ENCODE peak calls at places on chromosomes 4 and X, in ten cellular contexts. Y is uterus; V is left lung; P is heart left ventricle; Z is CD4-positive, alpha-beta T cell; W is body of pancreas; F is CD8-positive, alpha-beta T cell; Q is psoas muscle; E is lower lobe of right lung; A is AG04450. R is an unnamed sample.

GRCh38 chr4:112938461-112939058 is 110.9 kb upstream of the ANK2 start:
- DNase-seq in Y (no peak), V (no peak), P (no peak), Z (no peak), W (no peak), F (no peak), Q (no peak), E (no peak), A (peak; percentile 1), R (peak; percentile 65)

GRCh38 chr4:42151568-42152506 is 618 bp downstream of the BEND4 start:
- DNase-seq in Y (no peak), V (peak; percentile 37), P (no peak), Z (peak; percentile 5), W (no peak), F (peak; percentile 56), Q (peak; percentile 49), E (no peak), A (no peak), R (no peak)

GRCh38 chr4:165384608-165385007 is 5.8 kb downstream of the CPE start:
- DNase-seq in Y (no peak), V (no peak), P (no peak), Z (no peak), W (no peak), F (no peak), Q (no peak), E (no peak), A (no peak), R (no peak)

GRCh38 chrX:48956728-48957414 is 536 bp downstream of the OTUD5 start:
- DNase-seq in Y (peak; percentile 28), V (no peak), P (no peak), Z (no peak), W (peak; percentile 30), F (peak; percentile 72), Q (peak; percentile 58), E (peak; percentile 47), A (no peak), R (no peak)

GRCh38 chr4:156970501-156971167 is 965 bp downstream of the PDGFC start:
- DNase-seq in Y (peak; percentile 60), V (peak; percentile 68), P (peak; percentile 80), Z (no peak), W (peak; percentile 64), F (no peak), Q (peak; percentile 81), E (peak; percentile 76), A (no peak), R (peak; percentile 81)

GRCh38 chrX:149472620-149473019 is 32.5 kb downstream of the IDS start:
- DNase-seq in Y (no peak), V (no peak), P (no peak), Z (no peak), W (no peak), F (no peak), Q (no peak), E (no peak), A (no peak), R (peak; percentile 28)

GRCh38 chr4:182554736-182555135 is 311.5 kb downstream of the TENM3 start:
- DNase-seq in Y (no peak), V (no peak), P (no peak), Z (no peak), W (no peak), F (no peak), Q (no peak), E (no peak), A (no peak), R (no peak)

GRCh38 chrX:150934453-150934852 is 36.0 kb upstream of the CD99L2 start:
- DNase-seq in Y (peak; percentile 17), V (no peak), P (no peak), Z (no peak), W (no peak), F (no peak), Q (no peak), E (no peak), A (no peak), R (no peak)

GRCh38 chrX:140091276-140091886 is 126.1 kb upstream of the CXorf66 start:
- DNase-seq in Y (peak; percentile 13), V (no peak), P (peak; percentile 53), Z (peak; percentile 1), W (peak; percentile 19), F (no peak), Q (peak; percentile 51), E (peak; percentile 45), A (no peak), R (no peak)

GRCh38 chr4:150046728-150047217 is 31.5 kb upstream of the DCLK2 start:
- DNase-seq in Y (no peak), V (no peak), P (no peak), Z (no peak), W (no peak), F (no peak), Q (no peak), E (no peak), A (no peak), R (no peak)

GRCh38 chr4:79295076-79295475 is 30.8 kb downstream of the NAA11 start:
- DNase-seq in Y (no peak), V (no peak), P (no peak), Z (no peak), W (no peak), F (no peak), Q (no peak), E (no peak), A (no peak), R (no peak)

GRCh38 chrX:54076903-54077302 is 32.6 kb upstream of the PHF8 start:
- DNase-seq in Y (no peak), V (no peak), P (no peak), Z (no peak), W (no peak), F (no peak), Q (no peak), E (no peak), A (peak; percentile 15), R (peak; percentile 34)

GRCh38 chrX:50154429-50154828 is 46.4 kb downstream of the AKAP4 start:
- DNase-seq in Y (no peak), V (no peak), P (no peak), Z (no peak), W (no peak), F (no peak), Q (no peak), E (no peak), A (no peak), R (no peak)

GRCh38 chr4:1194028-1194900 is 21.9 kb upstream of the SPON2 start:
- DNase-seq in Y (peak; percentile 88), V (peak; percentile 61), P (peak; percentile 87), Z (no peak), W (peak; percentile 28), F (no peak), Q (peak; percentile 87), E (no peak), A (no peak), R (peak; percentile 45)

GRCh38 chr4:166277406-166277805 is 404.4 kb downstream of the TLL1 start:
- DNase-seq in Y (no peak), V (no peak), P (no peak), Z (no peak), W (no peak), F (no peak), Q (no peak), E (no peak), A (no peak), R (no peak)

GRCh38 chr4:77819836-77820679 is 890 bp upstream of the CNOT6L start:
- DNase-seq in Y (peak; percentile 89), V (peak; percentile 95), P (peak; percentile 96), Z (peak; percentile 93), W (peak; percentile 94), F (peak; percentile 94), Q (peak; percentile 96), E (peak; percentile 94), A (no peak), R (peak; percentile 87)

GRCh38 chr4:95129708-95130343 is 372.1 kb downstream of the BMPR1B start:
- DNase-seq in Y (peak; percentile 14), V (no peak), P (no peak), Z (no peak), W (peak; percentile 12), F (no peak), Q (no peak), E (no peak), A (peak; percentile 96), R (peak; percentile 99)

GRCh38 chrX:110409925-110410324 is 51.3 kb downstream of the RTL9 start:
- DNase-seq in Y (no peak), V (no peak), P (no peak), Z (no peak), W (no peak), F (no peak), Q (no peak), E (no peak), A (no peak), R (peak; percentile 79)

DNA sequence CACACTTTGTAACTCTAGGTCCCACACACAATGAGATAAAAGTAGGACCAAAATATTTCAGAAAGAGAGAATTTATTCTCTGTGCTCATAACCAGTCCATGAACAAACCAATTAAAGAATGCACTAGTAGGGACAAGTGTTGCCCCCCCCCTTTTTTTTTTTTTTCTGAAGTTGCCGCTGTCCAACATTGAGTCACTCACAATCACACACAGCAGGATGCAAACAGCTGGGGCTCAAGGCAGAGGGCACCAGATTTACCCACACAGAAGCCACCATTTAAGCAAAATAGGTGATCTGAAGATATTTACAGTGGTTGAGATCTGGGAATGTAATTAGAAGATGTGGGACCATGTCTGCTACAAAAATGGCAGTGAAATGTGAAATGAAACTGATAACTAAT is 850.9 kb upstream of the SLIT2 start:
- DNase-seq in Y (no peak), V (no peak), P (no peak), Z (no peak), W (no peak), F (no peak), Q (no peak), E (no peak), A (no peak), R (no peak)
- H3K9me3 ChIP-seq in Y (no peaks in the 10 kb centered on the region), V (no peaks in the 10 kb centered on the region), P (no peaks in the 10 kb centered on the region), Z (no peaks in the 10 kb centered on the region), W (no peaks in the 10 kb centered on the region), F (no peaks in the 10 kb centered on the region), Q (no peaks in the 10 kb centered on the region), E (no peaks in the 10 kb centered on the region), A (no peaks in the 10 kb centered on the region), R (no peaks in the 10 kb centered on the region)

GRCh38 chr4:110623710-110624015 is 786 bp upstream of the PITX2 start:
- DNase-seq in Y (no peak), V (no peak), P (no peak), Z (no peak), W (no peak), F (no peak), Q (no peak), E (no peak), A (no peak), R (no peak)
- H3K9me3 ChIP-seq in Y (no peaks in the 10 kb centered on the region), V (no peaks in the 10 kb centered on the region), P (no peaks in the 10 kb centered on the region), Z (peaks cover 20% of the 10 kb centered on the region), W (no peaks in the 10 kb centered on the region), F (no peaks in the 10 kb centered on the region), Q (no peaks in the 10 kb centered on the region), E (no peaks in the 10 kb centered on the region), A (peaks cover 31% of the 10 kb centered on the region), R (no peaks in the 10 kb centered on the region)

GRCh38 chr4:11702886-11703555 is 274.3 kb upstream of the HS3ST1 start:
- DNase-seq in Y (no peak), V (no peak), P (no peak), Z (no peak), W (no peak), F (no peak), Q (no peak), E (no peak), A (no peak), R (no peak)
- H3K9me3 ChIP-seq in Y (no peaks in the 10 kb centered on the region), V (no peaks in the 10 kb centered on the region), P (no peaks in the 10 kb centered on the region), Z (no peaks in the 10 kb centered on the region), W (no peaks in the 10 kb centered on the region), F (no peaks in the 10 kb centered on the region), Q (no peaks in the 10 kb centered on the region), E (no peaks in the 10 kb centered on the region), A (no peaks in the 10 kb centered on the region), R (no peaks in the 10 kb centered on the region)

DNA sequence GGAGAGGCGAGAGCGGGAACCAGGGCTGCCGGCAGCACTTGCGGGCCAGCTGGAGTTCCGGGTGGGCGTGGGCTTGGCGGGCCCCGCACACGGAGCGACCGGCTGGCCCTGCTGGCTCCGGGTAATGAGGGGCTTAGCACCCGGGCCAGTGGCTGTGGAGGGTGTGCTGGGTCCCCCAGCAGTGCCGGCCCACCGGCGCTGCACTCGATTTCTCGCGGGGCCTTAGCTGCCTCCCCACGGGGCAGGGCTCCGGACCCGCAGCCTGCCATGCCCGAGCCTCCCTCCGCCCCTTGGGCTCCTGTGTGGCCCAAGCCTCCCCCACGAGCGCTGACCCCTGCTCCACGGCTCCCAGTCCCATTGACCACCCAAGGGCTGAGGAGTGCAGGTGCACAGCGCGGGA is 25.2 kb upstream of the KIT start:
- DNase-seq in Y (no peak), V (no peak), P (no peak), Z (no peak), W (no peak), F (no peak), Q (no peak), E (no peak), A (no peak), R (no peak)
- H3K9me3 ChIP-seq in Y (no peaks in the 10 kb centered on the region), V (no peaks in the 10 kb centered on the region), P (no peaks in the 10 kb centered on the region), Z (no peaks in the 10 kb centered on the region), W (no peaks in the 10 kb centered on the region), F (no peaks in the 10 kb centered on the region), Q (no peaks in the 10 kb centered on the region), E (no peaks in the 10 kb centered on the region), A (no peaks in the 10 kb centered on the region), R (no peaks in the 10 kb centered on the region)